ENCODE peak calls at places on chromosomes 6 and 20, in five cellular contexts. U is CD8-positive, alpha-beta T cell; A is tibial artery; G is astrocyte of the spinal cord; F is psoas muscle. X is an unnamed sample.

GRCh38 chr6:141677598-141678211 is 455.0 kb upstream of the GJE1 start:
- DNase-seq in U (no peak), A (no peak), G (peak), F (no peak), X (peak)

GRCh38 chr6:139539852-139540251 is 165.4 kb upstream of the CITED2 start:
- DNase-seq in U (no peak), A (peak), G (peak), F (peak), X (peak)

GRCh38 chr6:45187841-45188240 is 140.3 kb upstream of the RUNX2 start:
- DNase-seq in U (no peak), A (no peak), G (peak), F (no peak), X (peak)

GRCh38 chr6:26029570-26029856 is 57.7 kb upstream of the HFE start:
- DNase-seq in U (no peak), A (no peak), G (no peak), F (no peak), X (no peak)

GRCh38 chr6:40721252-40721936 is 134.2 kb upstream of the LRFN2 start:
- DNase-seq in U (no peak), A (no peak), G (no peak), F (no peak), X (no peak)

GRCh38 chr6:113594726-113595125 is 262.4 kb upstream of the MARCKS start:
- DNase-seq in U (no peak), A (no peak), G (no peak), F (no peak), X (peak)

GRCh38 chr20:21615617-21616080 is 89.8 kb upstream of the PAX1 start:
- DNase-seq in U (peak), A (no peak), G (peak), F (peak), X (peak)

GRCh38 chr6:123074616-123075015 is 78.6 kb downstream of the CLVS2 start:
- DNase-seq in U (no peak), A (no peak), G (no peak), F (no peak), X (peak)

GRCh38 chr6:36104836-36105235 is 25.5 kb upstream of the MAPK13 start:
- DNase-seq in U (no peak), A (no peak), G (no peak), F (no peak), X (no peak)

GRCh38 chr6:4178737-4179333 is 43.5 kb upstream of the ECI2 start:
- DNase-seq in U (no peak), A (no peak), G (no peak), F (no peak), X (no peak)

GRCh38 chr20:5164645-5165399 is 38.0 kb downstream of the CDS2 start:
- DNase-seq in U (no peak), A (no peak), G (no peak), F (no peak), X (no peak)

GRCh38 chr6:129630606-129631005 is 79.4 kb downstream of the ARHGAP18 start:
- DNase-seq in U (no peak), A (no peak), G (no peak), F (no peak), X (no peak)

GRCh38 chr20:54606384-54606783 is 131.0 kb downstream of the DOK5 start:
- DNase-seq in U (no peak), A (no peak), G (no peak), F (no peak), X (no peak)

GRCh38 chr20:62376112-62377063 is 9.3 kb upstream of the LAMA5 start:
- DNase-seq in U (no peak), A (no peak), G (no peak), F (peak), X (peak)

GRCh38 chr6:157339432-157339831 is 16.1 kb upstream of the TMEM242 start:
- DNase-seq in U (no peak), A (no peak), G (no peak), F (no peak), X (no peak)

DNA sequence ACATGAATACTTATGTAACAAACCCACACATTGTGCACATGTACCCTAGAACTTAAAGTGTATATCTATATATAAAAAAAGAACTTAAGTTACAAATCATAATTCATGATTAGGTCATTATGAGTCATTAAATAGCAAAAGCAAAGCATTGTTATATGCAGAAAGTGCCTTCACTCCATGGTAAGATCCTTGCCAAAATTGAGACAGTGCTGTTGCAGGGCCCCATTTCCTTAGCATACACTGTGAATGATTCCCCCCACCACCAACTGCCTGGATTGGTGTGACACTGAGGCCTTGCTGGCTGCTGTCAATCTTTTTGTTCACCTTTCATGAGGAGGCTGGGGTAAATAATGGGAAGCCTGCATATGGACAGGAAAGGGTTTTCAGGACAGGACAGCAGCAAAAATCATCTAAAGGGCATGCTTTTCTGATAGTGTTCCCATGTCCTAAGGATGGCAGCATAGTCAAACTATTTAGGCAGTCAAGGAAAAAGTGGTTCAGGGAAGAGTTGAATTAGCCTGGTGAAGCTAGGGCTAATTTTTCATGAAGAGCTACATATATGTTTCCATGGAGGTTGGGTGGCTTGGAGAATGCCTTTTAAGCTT is 188.2 kb upstream of the ASCC3 start:
- DNase-seq in U (no peak), A (no peak), G (no peak), F (no peak), X (peak)
- TF ChIP-seq CTCF in U (no peak), A (no peak), G (no peak), F (no peak), X (peak)

DNA sequence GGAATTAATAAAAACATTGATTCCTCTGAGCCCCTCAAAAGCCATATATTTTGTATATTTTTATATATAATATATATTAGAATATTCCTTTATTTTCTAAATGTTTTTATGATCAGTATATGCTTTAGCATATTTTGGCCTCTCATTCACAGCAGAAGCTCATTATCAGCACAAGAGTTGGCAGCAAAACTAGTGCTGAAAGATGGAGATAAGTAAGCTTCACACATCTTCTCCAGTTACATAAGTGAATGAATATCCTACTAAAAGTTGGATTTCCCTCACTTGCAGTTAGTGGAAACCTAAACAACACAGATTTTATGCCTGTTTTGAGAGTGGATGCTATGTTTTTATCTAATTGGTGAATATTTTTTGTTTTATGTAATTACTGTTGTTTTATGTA is 1303.8 kb upstream of the ADGRB3 start:
- DNase-seq in U (no peak), A (no peak), G (no peak), F (no peak), X (no peak)
- H3K4me3 ChIP-seq in U (no peak), A (no peak), G (no peak), F (no peak), X (no peak)

GRCh38 chr20:48404598-48404997 is 423.2 kb downstream of the PREX1 start:
- DNase-seq in U (no peak), A (no peak), G (no peak), F (no peak), X (no peak)
- TF ChIP-seq CTCF in U (no peak), A (no peak), G (no peak), F (no peak), X (no peak)

DNA sequence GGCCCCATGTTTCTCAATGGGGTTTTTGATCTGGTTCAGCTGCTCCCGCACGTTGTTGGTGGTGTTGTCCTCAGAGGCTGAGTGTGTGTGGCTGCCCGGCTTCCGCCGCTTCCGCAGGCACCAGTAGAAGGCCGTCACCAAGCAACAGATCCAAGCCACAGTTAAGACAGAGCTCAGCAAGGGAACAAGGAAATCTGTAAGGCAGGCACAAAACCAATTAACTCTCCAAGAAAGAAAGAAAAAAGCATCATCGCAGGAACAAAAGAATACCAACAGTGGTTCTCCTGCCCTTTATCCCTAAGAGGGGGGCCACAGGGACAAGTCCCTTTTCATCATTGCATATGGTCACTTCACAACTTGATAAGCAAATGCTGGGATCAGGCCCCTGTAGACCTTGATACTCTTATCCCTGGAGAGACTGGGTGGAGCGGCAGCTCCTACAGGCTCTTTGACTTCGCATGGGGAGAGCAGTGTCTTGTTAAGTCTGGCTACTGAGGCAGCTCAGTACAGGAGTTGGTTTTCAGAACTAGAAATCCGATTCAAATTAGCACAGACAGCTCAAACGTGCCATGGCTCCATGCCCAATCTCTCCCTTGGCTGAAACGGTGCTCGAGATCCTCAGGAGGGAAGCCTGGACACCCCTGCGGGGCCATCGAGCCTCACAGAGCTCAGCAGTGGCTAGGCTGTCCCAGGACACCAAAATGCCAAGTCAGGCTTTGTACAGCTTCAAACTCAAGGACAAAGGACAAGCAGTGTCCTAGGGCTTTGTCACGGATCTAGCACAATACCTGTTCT is 33.8 kb downstream of the JAG1 start:
- DNase-seq in U (no peak), A (peak), G (no peak), F (peak), X (no peak)
- H3K4me3 ChIP-seq in U (no peak), A (peak), G (no peak), F (peak), X (no peak)

GRCh38 chr20:15676815-15677214 is 896.4 kb downstream of the KIF16B start:
- DNase-seq in U (no peak), A (no peak), G (no peak), F (no peak), X (no peak)
- TF ChIP-seq CTCF in U (no peak), A (no peak), G (no peak), F (no peak), X (no peak)

GRCh38 chr20:10171864-10172751 is 46.5 kb upstream of the SNAP25 start:
- DNase-seq in U (peak), A (peak), G (peak), F (peak), X (peak)
- H3K4me3 ChIP-seq in U (no peak), A (peak), G (peak), F (peak), X (peak)

GRCh38 chr6:112086744-112087135 is 542 bp downstream of the TUBE1 start:
- DNase-seq in U (no peak), A (no peak), G (peak), F (no peak), X (peak)
- TF ChIP-seq CTCF in U (no peak), A (no peak), G (peak), F (no peak), X (peak)

GRCh38 chr6:15357832-15358231 is 112.0 kb downstream of the JARID2 start:
- DNase-seq in U (no peak), A (no peak), G (no peak), F (no peak), X (no peak)
- H3K4me3 ChIP-seq in U (no peak), A (no peak), G (no peak), F (no peak), X (no peak)

GRCh38 chr6:108359901-108360882 is 65.3 kb downstream of the AFG1L start:
- DNase-seq in U (no peak), A (no peak), G (peak), F (no peak), X (no peak)
- TF ChIP-seq CTCF in U (no peak), A (no peak), G (no peak), F (no peak), X (no peak)

GRCh38 chr20:35603695-35604443 is 11.8 kb upstream of the SPAG4 start:
- DNase-seq in U (no peak), A (no peak), G (no peak), F (peak), X (no peak)

GRCh38 chr20:35601021-35601973 is 14.3 kb upstream of the SPAG4 start:
- DNase-seq in U (peak), A (peak), G (peak), F (peak), X (peak)

GRCh38 chr20:35601990-35602389 is 13.6 kb upstream of the SPAG4 start:
- DNase-seq in U (no peak), A (no peak), G (no peak), F (peak), X (no peak)

GRCh38 chr20:35604444-35604750 is 11.2 kb upstream of the SPAG4 start:
- DNase-seq in U (no peak), A (no peak), G (no peak), F (peak), X (peak)

DNA sequence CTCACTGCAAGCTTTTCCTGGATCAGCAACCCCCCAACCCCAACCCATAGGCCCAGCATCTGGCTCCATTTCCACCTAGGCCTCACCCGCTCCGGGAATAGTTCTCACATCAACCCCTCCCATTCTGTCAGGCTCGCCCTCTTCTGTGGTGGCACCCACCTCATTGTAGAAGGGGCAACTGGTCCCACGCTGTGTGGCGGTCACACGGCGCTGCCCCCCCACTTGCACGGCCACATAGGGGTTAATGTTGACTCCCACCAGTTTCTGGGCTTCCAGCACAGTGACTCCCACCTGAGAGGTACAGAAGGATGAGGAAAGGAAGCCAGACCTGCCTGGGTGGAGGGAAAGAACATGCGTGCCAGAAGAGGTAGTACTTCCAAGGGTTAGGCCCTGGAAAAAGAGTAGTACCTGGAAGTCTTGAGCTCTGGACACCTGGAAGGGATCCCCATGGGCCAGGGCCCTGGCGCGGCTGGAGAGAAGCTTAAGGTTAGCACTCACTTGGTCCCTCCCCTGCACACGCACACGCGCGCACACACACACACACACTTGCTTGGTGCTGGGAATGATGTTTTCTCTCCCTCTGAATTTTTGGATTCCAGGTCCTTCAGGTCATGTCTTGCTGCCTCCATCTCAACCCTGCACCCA is 12.7 kb upstream of the SPAG4 start:
- DNase-seq in U (no peak), A (no peak), G (no peak), F (peak), X (no peak)
- H3K4me3 ChIP-seq in U (no peak), A (no peak), G (no peak), F (no peak), X (no peak)